ENCODE peak calls at places on chromosome X, in eight cellular contexts. X is GM12891; P is SK-N-MC; O is lower leg skin; I is activated T-cell treated with anti-CD3 and anti-CD28 coated beads for 4 hours; B is non-pigmented ciliary epithelial cell; D is stimulated activated CD4-positive, alpha-beta T cell treated with anti-CD3 and anti-CD28 coated beads, Interleukin-12 subunit alpha, Interleukin-12 subunit beta, amount 100 ng/mL, for 48 hours; E is SK-MEL-5. K is an unnamed sample.

GRCh38 chrX:130120321-130120731 is 10.0 kb upstream of the ELF4 start:
- DNase-seq in X (peak), P (no peak), O (no peak), I (no peak), B (no peak), D (no peak), E (no peak), K (no peak)

GRCh38 chrX:12379666-12380065 is 241.4 kb downstream of the FRMPD4 start:
- DNase-seq in X (no peak), P (no peak), O (no peak), I (no peak), B (no peak), D (no peak), E (no peak), K (no peak)

GRCh38 chrX:66728818-66729271 is 90.0 kb upstream of the EDA2R start:
- DNase-seq in X (no peak), P (no peak), O (peak), I (peak), B (no peak), D (peak), E (peak), K (peak)

GRCh38 chrX:133610056-133610455 is 194.8 kb upstream of the GPC4 start:
- DNase-seq in X (no peak), P (no peak), O (no peak), I (no peak), B (no peak), D (no peak), E (no peak), K (no peak)

GRCh38 chrX:153669174-153669890 is 4.3 kb downstream of the PNCK start:
- DNase-seq in X (peak), P (no peak), O (no peak), I (no peak), B (no peak), D (peak), E (peak), K (no peak)

GRCh38 chrX:63561425-63561824 is 210.3 kb upstream of the SPIN4 start:
- DNase-seq in X (no peak), P (no peak), O (no peak), I (no peak), B (no peak), D (no peak), E (peak), K (no peak)

GRCh38 chrX:110211340-110211739 is 106.5 kb downstream of the AMMECR1 start:
- DNase-seq in X (no peak), P (no peak), O (no peak), I (no peak), B (no peak), D (no peak), E (no peak), K (no peak)

GRCh38 chrX:154516655-154517100 is 646 bp upstream of the FAM3A start:
- DNase-seq in X (no peak), P (no peak), O (no peak), I (no peak), B (no peak), D (no peak), E (no peak), K (no peak)

GRCh38 chrX:149074429-149074828 is 430.7 kb downstream of the IDS start:
- DNase-seq in X (no peak), P (no peak), O (peak), I (no peak), B (no peak), D (no peak), E (no peak), K (no peak)

GRCh38 chrX:13266641-13267420 is 53.0 kb downstream of the ATXN3L start:
- DNase-seq in X (no peak), P (no peak), O (no peak), I (no peak), B (no peak), D (no peak), E (no peak), K (no peak)

GRCh38 chrX:136541294-136541693 is 9.3 kb downstream of the VGLL1 start:
- DNase-seq in X (no peak), P (no peak), O (no peak), I (no peak), B (no peak), D (no peak), E (peak), K (no peak)

GRCh38 chrX:75603833-75604232 is 81.0 kb upstream of the ZDHHC15 start:
- DNase-seq in X (peak), P (no peak), O (no peak), I (no peak), B (no peak), D (no peak), E (peak), K (peak)

GRCh38 chrX:45485682-45486081 is 285.0 kb upstream of the DIPK2B start:
- DNase-seq in X (no peak), P (no peak), O (no peak), I (no peak), B (no peak), D (no peak), E (no peak), K (no peak)

K was measured in HL-60.